ENCODE peak calls at places on chromosomes 13 and 19, in eight cellular contexts. O, Y, B, F, K, W, J and R are unnamed samples.

GRCh38 chr13:94371855-94372254 is 107.6 kb downstream of the DCT start:
- DNase-seq in B (no peak), F (no peak), Y (no peak), K (no peak), O (no peak), J (no peak), W (no peak), R (no peak)

GRCh38 chr19:38741670-38742069 is 2.6 kb downstream of the CAPN12 start:
- DNase-seq in F (no peak), B (no peak), J (no peak), O (peak), Y (no peak), W (no peak), K (no peak), R (no peak)

GRCh38 chr13:85334187-85334586 is 465.0 kb downstream of the SLITRK6 start:
- DNase-seq in F (no peak), O (no peak), J (no peak), Y (no peak), W (no peak), B (no peak), K (no peak), R (no peak)

GRCh38 chr19:34348899-34349487 is 16.0 kb upstream of the GPI start:
- DNase-seq in B (no peak), F (no peak), K (no peak), W (no peak), O (no peak), Y (no peak), J (no peak), R (no peak)

GRCh38 chr19:29367701-29368306 is 154.9 kb upstream of the UQCRFS1 start:
- DNase-seq in O (no peak), W (no peak), F (no peak), K (no peak), B (no peak), Y (peak), J (no peak), R (no peak)

GRCh38 chr13:42821437-42821836 is 40.1 kb downstream of the FAM216B start:
- DNase-seq in W (peak), Y (no peak), B (peak), F (no peak), K (no peak), J (no peak), O (no peak), R (no peak)

GRCh38 chr19:6138066-6138465 is 2.6 kb downstream of the ACSBG2 start:
- DNase-seq in W (peak), F (no peak), K (no peak), J (peak), B (no peak), O (no peak), Y (no peak), R (no peak)

GRCh38 chr19:55640577-55641375 is at the start of gene ZNF580:
- DNase-seq in W (peak), O (peak), K (peak), F (peak), B (peak), J (no peak), Y (peak), R (peak)

GRCh38 chr19:38274734-38275133 is 10.4 kb downstream of the SPINT2 start:
- DNase-seq in O (no peak), Y (no peak), K (no peak), B (no peak), F (no peak), J (no peak), W (no peak), R (no peak)

GRCh38 chr19:33740811-33741396 is 55.8 kb upstream of the KCTD15 start:
- DNase-seq in J (peak), W (peak), O (no peak), F (no peak), B (peak), K (no peak), Y (peak), R (peak)

GRCh38 chr13:64884976-64885375 is 2345.2 kb downstream of the PCDH9 start:
- DNase-seq in O (no peak), K (no peak), W (no peak), B (no peak), F (no peak), J (no peak), Y (no peak), R (no peak)

GRCh38 chr13:44574466-44574855 is 1.7 kb downstream of the TSC22D1 start:
- DNase-seq in B (no peak), K (no peak), O (no peak), F (no peak), Y (no peak), J (no peak), W (peak), R (no peak)

GRCh38 chr19:56508282-56508778 is 675 bp downstream of the ZNF471 start:
- DNase-seq in F (no peak), B (no peak), W (no peak), Y (no peak), K (no peak), O (no peak), J (no peak), R (no peak)

GRCh38 chr19:17069249-17069648 is 6.0 kb downstream of the HAUS8 start:
- DNase-seq in J (peak), W (no peak), K (no peak), F (no peak), Y (no peak), O (no peak), B (no peak), R (no peak)

GRCh38 chr19:51784922-51785690 is 9.9 kb upstream of the FPR3 start:
- DNase-seq in Y (no peak), B (peak), O (no peak), K (no peak), J (no peak), W (peak), F (peak), R (no peak)

GRCh38 chr19:14497347-14497921 is 1.5 kb upstream of the GIPC1 start:
- DNase-seq in J (no peak), O (no peak), K (no peak), Y (no peak), W (peak), F (no peak), B (no peak), R (no peak)

GRCh38 chr13:47990920-47991466 is 10.1 kb downstream of the SUCLA2 start:
- DNase-seq in O (no peak), B (no peak), K (no peak), F (no peak), Y (no peak), J (no peak), W (no peak), R (no peak)

GRCh38 chr19:29873024-29873800 is 61.4 kb downstream of the CCNE1 start:
- DNase-seq in K (peak), Y (peak), B (peak), F (peak), O (peak), J (peak), W (peak), R (peak)

GRCh38 chr19:7645159-7645558 is 8.2 kb downstream of the STXBP2 start:
- DNase-seq in F (no peak), K (no peak), O (no peak), Y (no peak), W (no peak), J (no peak), B (no peak), R (no peak)

GRCh38 chr13:80454245-80454644 is 113.3 kb upstream of the SPRY2 start:
- DNase-seq in O (no peak), W (no peak), J (peak), F (no peak), B (peak), Y (no peak), K (no peak), R (no peak)

GRCh38 chr13:52159159-52159982 is at the start of gene NEK3:
- DNase-seq in K (peak), F (peak), W (peak), O (peak), J (peak), B (peak), Y (peak), R (no peak)

GRCh38 chr19:12364391-12365093 is 941 bp downstream of the ZNF442 start:
- DNase-seq in K (no peak), J (peak), W (peak), B (no peak), O (no peak), Y (peak), F (no peak), R (peak)

GRCh38 chr19:11506101-11506555 is 489 bp upstream of the ZNF653 start:
- DNase-seq in Y (no peak), W (no peak), K (no peak), F (no peak), J (no peak), O (no peak), B (no peak), R (no peak)

GRCh38 chr13:25859528-25859927 is 192.3 kb downstream of the SHISA2 start:
- DNase-seq in B (no peak), K (no peak), W (no peak), F (no peak), J (no peak), O (no peak), Y (no peak), R (no peak)

GRCh38 chr19:1860133-1860775 is 3.1 kb downstream of the KLF16 start:
- DNase-seq in W (peak), B (peak), F (no peak), K (peak), Y (peak), O (no peak), J (peak), R (peak)

GRCh38 chr13:51479199-51479523 is 26.3 kb upstream of the INTS6 start:
- DNase-seq in K (no peak), J (no peak), Y (no peak), B (peak), W (peak), O (no peak), F (no peak), R (no peak)

GRCh38 chr19:47390533-47391488 is 28.5 kb downstream of the MEIS3 start:
- DNase-seq in K (no peak), O (no peak), W (peak), Y (no peak), B (no peak), F (no peak), J (no peak), R (no peak)

GRCh38 chr13:53217221-53217620 is 188.6 kb downstream of the OLFM4 start:
- DNase-seq in W (no peak), Y (no peak), F (no peak), O (no peak), J (no peak), K (no peak), B (no peak), R (no peak)

GRCh38 chr13:87130401-87130800 is 540.8 kb upstream of the SLITRK5 start:
- DNase-seq in W (no peak), B (no peak), K (no peak), F (no peak), J (no peak), Y (no peak), O (no peak), R (no peak)

GRCh38 chr19:50427997-50428425 is 4.7 kb upstream of the MYBPC2 start:
- DNase-seq in F (no peak), J (no peak), O (no peak), K (no peak), B (no peak), W (peak), Y (no peak), R (peak)

GRCh38 chr19:6412111-6412999 is 12.3 kb downstream of the KHSRP start:
- DNase-seq in F (no peak), Y (peak), O (no peak), J (peak), W (peak), B (no peak), K (peak), R (peak)